ENCODE peak calls at places on chromosome 9, in eight cellular contexts. One of them, this sample, is unnamed. For H3K9me3, the result is how much of the 10 kb centered on the place peaks cover.

GRCh38 chr9:17556255-17556654 is 22.6 kb upstream of the SH3GL2 start:
- DNase-seq in uterus: no peak
- DNase-seq in colonic mucosa: no peak
- DNase-seq in A673: no peak
- DNase-seq in IMR-90: no peak
- DNase-seq in psoas muscle: no peak
- DNase-seq in A549: no peak
- DNase-seq in CD8-positive, alpha-beta T cell: no peak
- DNase-seq in this sample: no peak

GRCh38 chr9:72454871-72455471 is 66.4 kb upstream of the TMC1 start:
- DNase-seq in uterus: no peak
- DNase-seq in colonic mucosa: no peak
- DNase-seq in A673: peak
- DNase-seq in IMR-90: no peak
- DNase-seq in psoas muscle: no peak
- DNase-seq in A549: peak
- DNase-seq in CD8-positive, alpha-beta T cell: no peak
- DNase-seq in this sample: no peak

GRCh38 chr9:132005896-132006295 is 73.8 kb downstream of the MED27 start:
- DNase-seq in uterus: no peak
- DNase-seq in colonic mucosa: no peak
- DNase-seq in A673: peak
- DNase-seq in IMR-90: peak
- DNase-seq in psoas muscle: no peak
- DNase-seq in A549: no peak
- DNase-seq in CD8-positive, alpha-beta T cell: no peak
- DNase-seq in this sample: no peak

GRCh38 chr9:81132318-81132717 is 557.0 kb downstream of the TLE1 start:
- DNase-seq in uterus: no peak
- DNase-seq in colonic mucosa: no peak
- DNase-seq in A673: no peak
- DNase-seq in IMR-90: peak
- DNase-seq in psoas muscle: no peak
- DNase-seq in A549: no peak
- DNase-seq in CD8-positive, alpha-beta T cell: no peak
- DNase-seq in this sample: no peak

GRCh38 chr9:98256632-98257218 is 1.3 kb upstream of the TBC1D2 start:
- DNase-seq in uterus: no peak
- DNase-seq in colonic mucosa: no peak
- DNase-seq in A673: peak
- DNase-seq in IMR-90: no peak
- DNase-seq in psoas muscle: no peak
- DNase-seq in A549: no peak
- DNase-seq in CD8-positive, alpha-beta T cell: peak
- DNase-seq in this sample: no peak

GRCh38 chr9:98184326-98184725 is 8.1 kb downstream of the CORO2A start:
- DNase-seq in uterus: no peak
- DNase-seq in colonic mucosa: no peak
- DNase-seq in A673: no peak
- DNase-seq in IMR-90: no peak
- DNase-seq in psoas muscle: no peak
- DNase-seq in A549: no peak
- DNase-seq in CD8-positive, alpha-beta T cell: no peak
- DNase-seq in this sample: peak

GRCh38 chr9:121362813-121363585 is 7.1 kb downstream of the STOM start:
- DNase-seq in uterus: no peak
- DNase-seq in colonic mucosa: no peak
- DNase-seq in A673: peak
- DNase-seq in IMR-90: peak
- DNase-seq in psoas muscle: no peak
- DNase-seq in A549: peak
- DNase-seq in CD8-positive, alpha-beta T cell: no peak
- DNase-seq in this sample: no peak

GRCh38 chr9:104927216-104927911 is 591 bp downstream of the ABCA1 start:
- DNase-seq in uterus: peak
- DNase-seq in colonic mucosa: peak
- DNase-seq in A673: peak
- DNase-seq in IMR-90: peak
- DNase-seq in psoas muscle: peak
- DNase-seq in A549: peak
- DNase-seq in CD8-positive, alpha-beta T cell: peak
- DNase-seq in this sample: peak

GRCh38 chr9:95385521-95385920 is 68.0 kb upstream of the FANCC start:
- DNase-seq in uterus: no peak
- DNase-seq in colonic mucosa: no peak
- DNase-seq in A673: no peak
- DNase-seq in IMR-90: no peak
- DNase-seq in psoas muscle: no peak
- DNase-seq in A549: no peak
- DNase-seq in CD8-positive, alpha-beta T cell: no peak
- DNase-seq in this sample: no peak

GRCh38 chr9:115673599-115673998 is 480.0 kb upstream of the PAPPA start:
- DNase-seq in uterus: no peak
- DNase-seq in colonic mucosa: no peak
- DNase-seq in A673: no peak
- DNase-seq in IMR-90: peak
- DNase-seq in psoas muscle: peak
- DNase-seq in A549: peak
- DNase-seq in CD8-positive, alpha-beta T cell: no peak
- DNase-seq in this sample: no peak

GRCh38 chr9:37371565-37372464 is 50.7 kb upstream of the GRHPR start:
- DNase-seq in uterus: no peak
- DNase-seq in colonic mucosa: no peak
- DNase-seq in A673: peak
- DNase-seq in IMR-90: peak
- DNase-seq in psoas muscle: no peak
- DNase-seq in A549: no peak
- DNase-seq in CD8-positive, alpha-beta T cell: no peak
- DNase-seq in this sample: no peak

GRCh38 chr9:445033-445432 is 230.4 kb downstream of the DOCK8 start:
- DNase-seq in uterus: no peak
- DNase-seq in colonic mucosa: no peak
- DNase-seq in A673: peak
- DNase-seq in IMR-90: no peak
- DNase-seq in psoas muscle: no peak
- DNase-seq in A549: peak
- DNase-seq in CD8-positive, alpha-beta T cell: no peak
- DNase-seq in this sample: no peak

GRCh38 chr9:37363124-37363523 is 59.4 kb upstream of the GRHPR start:
- DNase-seq in uterus: no peak
- DNase-seq in colonic mucosa: no peak
- DNase-seq in A673: no peak
- DNase-seq in IMR-90: no peak
- DNase-seq in psoas muscle: no peak
- DNase-seq in A549: no peak
- DNase-seq in CD8-positive, alpha-beta T cell: no peak
- DNase-seq in this sample: no peak

GRCh38 chr9:121779381-121780117 is 128.1 kb downstream of the DAB2IP start:
- DNase-seq in uterus: peak
- DNase-seq in colonic mucosa: no peak
- DNase-seq in A673: peak
- DNase-seq in IMR-90: no peak
- DNase-seq in psoas muscle: no peak
- DNase-seq in A549: no peak
- DNase-seq in CD8-positive, alpha-beta T cell: no peak
- DNase-seq in this sample: no peak

GRCh38 chr9:130756037-130756436 is 62.5 kb downstream of the EXOSC2 start:
- DNase-seq in uterus: no peak
- DNase-seq in colonic mucosa: no peak
- DNase-seq in A673: no peak
- DNase-seq in IMR-90: no peak
- DNase-seq in psoas muscle: no peak
- DNase-seq in A549: no peak
- DNase-seq in CD8-positive, alpha-beta T cell: no peak
- DNase-seq in this sample: no peak

GRCh38 chr9:14326264-14326826 is 12.4 kb upstream of the NFIB start:
- DNase-seq in uterus: no peak
- DNase-seq in colonic mucosa: no peak
- DNase-seq in A673: no peak
- DNase-seq in IMR-90: peak
- DNase-seq in psoas muscle: no peak
- DNase-seq in A549: peak
- DNase-seq in CD8-positive, alpha-beta T cell: no peak
- DNase-seq in this sample: no peak

GRCh38 chr9:137502008-137502913 is 43.1 kb upstream of the NSMF start:
- DNase-seq in uterus: no peak
- DNase-seq in colonic mucosa: no peak
- DNase-seq in A673: peak
- DNase-seq in IMR-90: no peak
- DNase-seq in psoas muscle: no peak
- DNase-seq in A549: peak
- DNase-seq in CD8-positive, alpha-beta T cell: no peak
- DNase-seq in this sample: no peak

GRCh38 chr9:82334286-82334685 is 345.7 kb downstream of the SPATA31D1 start:
- DNase-seq in uterus: no peak
- DNase-seq in colonic mucosa: no peak
- DNase-seq in A673: no peak
- DNase-seq in IMR-90: peak
- DNase-seq in psoas muscle: no peak
- DNase-seq in A549: no peak
- DNase-seq in CD8-positive, alpha-beta T cell: no peak
- DNase-seq in this sample: no peak

GRCh38 chr9:100428871-100429654 is 2.1 kb downstream of the MSANTD3 start:
- DNase-seq in uterus: peak
- DNase-seq in colonic mucosa: no peak
- DNase-seq in A673: peak
- DNase-seq in IMR-90: peak
- DNase-seq in psoas muscle: no peak
- DNase-seq in A549: peak
- DNase-seq in CD8-positive, alpha-beta T cell: no peak
- DNase-seq in this sample: no peak

GRCh38 chr9:107732781-107733529 is 243.4 kb upstream of the KLF4 start:
- DNase-seq in uterus: peak
- DNase-seq in colonic mucosa: no peak
- DNase-seq in A673: no peak
- DNase-seq in IMR-90: peak
- DNase-seq in psoas muscle: peak
- DNase-seq in A549: no peak
- DNase-seq in CD8-positive, alpha-beta T cell: no peak
- DNase-seq in this sample: no peak

GRCh38 chr9:110192531-110193326 is 15.2 kb downstream of the C9orf152 start:
- DNase-seq in uterus: peak
- DNase-seq in colonic mucosa: peak
- DNase-seq in A673: no peak
- DNase-seq in IMR-90: peak
- DNase-seq in psoas muscle: no peak
- DNase-seq in A549: peak
- DNase-seq in CD8-positive, alpha-beta T cell: no peak
- DNase-seq in this sample: no peak

GRCh38 chr9:19516348-19516747 is 107.5 kb downstream of the ACER2 start:
- DNase-seq in uterus: no peak
- DNase-seq in colonic mucosa: no peak
- DNase-seq in A673: no peak
- DNase-seq in IMR-90: no peak
- DNase-seq in psoas muscle: no peak
- DNase-seq in A549: no peak
- DNase-seq in CD8-positive, alpha-beta T cell: no peak
- DNase-seq in this sample: no peak

GRCh38 chr9:15317836-15318235 is 10.8 kb upstream of the TTC39B start:
- DNase-seq in uterus: no peak
- DNase-seq in colonic mucosa: no peak
- DNase-seq in A673: no peak
- DNase-seq in IMR-90: peak
- DNase-seq in psoas muscle: no peak
- DNase-seq in A549: no peak
- DNase-seq in CD8-positive, alpha-beta T cell: no peak
- DNase-seq in this sample: no peak

GRCh38 chr9:92310562-92310961 is 14.6 kb downstream of the NOL8 start:
- DNase-seq in uterus: no peak
- DNase-seq in colonic mucosa: no peak
- DNase-seq in A673: no peak
- DNase-seq in IMR-90: peak
- DNase-seq in psoas muscle: no peak
- DNase-seq in A549: no peak
- DNase-seq in CD8-positive, alpha-beta T cell: no peak
- DNase-seq in this sample: no peak

GRCh38 chr9:119963798-119964372 is 594.6 kb upstream of the BRINP1 start:
- DNase-seq in uterus: no peak
- DNase-seq in colonic mucosa: no peak
- DNase-seq in A673: peak
- DNase-seq in IMR-90: peak
- DNase-seq in psoas muscle: no peak
- DNase-seq in A549: peak
- DNase-seq in CD8-positive, alpha-beta T cell: no peak
- DNase-seq in this sample: no peak
- TF ChIP-seq CTCF in uterus: no peak
- TF ChIP-seq CTCF in colonic mucosa: no peak
- TF ChIP-seq CTCF in A673: no peak
- TF ChIP-seq CTCF in IMR-90: no peak
- TF ChIP-seq CTCF in psoas muscle: no peak
- TF ChIP-seq CTCF in A549: no peak
- TF ChIP-seq CTCF in CD8-positive, alpha-beta T cell: no peak
- TF ChIP-seq CTCF in this sample: no peak

GRCh38 chr9:135000647-135001245 is 83.0 kb upstream of the FCN1 start:
- DNase-seq in uterus: no peak
- DNase-seq in colonic mucosa: no peak
- DNase-seq in A673: no peak
- DNase-seq in IMR-90: no peak
- DNase-seq in psoas muscle: no peak
- DNase-seq in A549: peak
- DNase-seq in CD8-positive, alpha-beta T cell: no peak
- DNase-seq in this sample: no peak
- H3K9me3 ChIP-seq in uterus: under half
- H3K9me3 ChIP-seq in colonic mucosa: under half
- H3K9me3 ChIP-seq in A673: under half
- H3K9me3 ChIP-seq in IMR-90: under half
- H3K9me3 ChIP-seq in psoas muscle: under half
- H3K9me3 ChIP-seq in A549: half or more
- H3K9me3 ChIP-seq in CD8-positive, alpha-beta T cell: under half
- H3K9me3 ChIP-seq in this sample: under half

DNA sequence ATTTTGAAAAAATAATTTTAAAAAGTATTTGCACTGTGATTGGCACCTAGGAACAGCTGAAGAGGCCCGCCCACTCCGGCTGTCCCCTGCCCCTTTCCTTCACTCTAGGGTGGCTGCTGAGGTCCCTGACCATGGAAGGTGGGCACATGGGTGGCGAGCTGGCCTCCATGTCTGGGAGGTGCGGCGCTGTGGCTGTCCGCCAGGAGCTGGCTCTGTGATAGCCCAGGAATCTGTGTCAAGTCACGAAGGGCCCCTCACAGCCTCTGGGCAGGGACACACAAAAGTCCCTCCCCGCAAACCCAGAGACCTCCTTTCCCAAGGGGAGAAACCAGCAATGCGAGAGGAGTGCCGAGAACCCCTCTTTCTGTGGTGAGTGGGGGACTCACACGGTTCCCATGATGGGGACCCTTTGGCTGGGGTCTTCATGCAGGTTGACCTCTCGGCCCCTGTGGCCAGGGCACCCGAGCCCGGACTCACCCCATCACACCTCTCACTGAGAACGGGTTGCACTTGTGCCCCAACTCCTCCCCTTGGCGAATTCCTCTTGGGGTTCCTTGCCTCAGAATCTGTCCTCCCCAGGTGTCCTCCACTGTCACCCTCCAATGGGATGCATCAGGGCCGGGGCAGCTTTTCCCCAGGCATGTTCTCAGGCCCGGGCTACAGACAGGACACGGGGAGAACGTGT is 168.0 kb downstream of the GAPVD1 start:
- DNase-seq in uterus: no peak
- DNase-seq in colonic mucosa: no peak
- DNase-seq in A673: no peak
- DNase-seq in IMR-90: no peak
- DNase-seq in psoas muscle: no peak
- DNase-seq in A549: no peak
- DNase-seq in CD8-positive, alpha-beta T cell: no peak
- DNase-seq in this sample: peak
- TF ChIP-seq CTCF in uterus: no peak
- TF ChIP-seq CTCF in colonic mucosa: no peak
- TF ChIP-seq CTCF in A673: no peak
- TF ChIP-seq CTCF in IMR-90: no peak
- TF ChIP-seq CTCF in psoas muscle: no peak
- TF ChIP-seq CTCF in A549: no peak
- TF ChIP-seq CTCF in CD8-positive, alpha-beta T cell: no peak
- TF ChIP-seq CTCF in this sample: no peak

GRCh38 chr9:2299156-2299842 is 284.2 kb downstream of the SMARCA2 start:
- DNase-seq in uterus: no peak
- DNase-seq in colonic mucosa: peak
- DNase-seq in A673: no peak
- DNase-seq in IMR-90: no peak
- DNase-seq in psoas muscle: no peak
- DNase-seq in A549: no peak
- DNase-seq in CD8-positive, alpha-beta T cell: no peak
- DNase-seq in this sample: no peak
- H3K9me3 ChIP-seq in uterus: under half
- H3K9me3 ChIP-seq in colonic mucosa: under half
- H3K9me3 ChIP-seq in A673: under half
- H3K9me3 ChIP-seq in IMR-90: under half
- H3K9me3 ChIP-seq in psoas muscle: under half
- H3K9me3 ChIP-seq in A549: under half
- H3K9me3 ChIP-seq in CD8-positive, alpha-beta T cell: under half
- H3K9me3 ChIP-seq in this sample: under half

This sample was measured in right lobe of liver.